ENCODE peak calls at places on chromosome 13, in four cellular contexts. W, M, B and H are unnamed samples.

GRCh38 chr13:72390909-72391308 is 336.5 kb downstream of the MZT1 start:
- DNase-seq in B (no peak), M (peak), W (no peak), H (no peak)

GRCh38 chr13:45198041-45198440 is 2.8 kb downstream of the KCTD4 start:
- DNase-seq in W (no peak), B (no peak), M (no peak), H (no peak)

GRCh38 chr13:114149774-114150740 is 17.6 kb upstream of the RASA3 start:
- DNase-seq in M (no peak), W (no peak), B (no peak), H (no peak)

GRCh38 chr13:27712421-27712820 is 79.9 kb upstream of the GSX1 start:
- DNase-seq in M (peak), B (no peak), W (peak), H (no peak)

GRCh38 chr13:50319603-50320296 is 304.5 kb downstream of the KCNRG start:
- DNase-seq in M (peak), W (no peak), B (no peak), H (no peak)

GRCh38 chr13:72565893-72566292 is 161.5 kb downstream of the MZT1 start:
- DNase-seq in W (peak), B (no peak), M (peak), H (no peak)

GRCh38 chr13:47858678-47859050 is 142.4 kb downstream of the SUCLA2 start:
- DNase-seq in M (no peak), B (no peak), W (no peak), H (no peak)

GRCh38 chr13:114070098-114070799 is 62.2 kb downstream of the RASA3 start:
- DNase-seq in W (no peak), M (no peak), B (no peak), H (no peak)

GRCh38 chr13:106357198-106357597 is 178.3 kb downstream of the EFNB2 start:
- DNase-seq in W (no peak), B (no peak), M (no peak), H (no peak)

GRCh38 chr13:71218960-71219359 is 648.0 kb downstream of the DACH1 start:
- DNase-seq in M (peak), B (no peak), W (peak), H (no peak)

GRCh38 chr13:64007334-64007733 is 2591.7 kb upstream of the PCDH20 start:
- DNase-seq in M (no peak), W (no peak), B (no peak), H (no peak)

GRCh38 chr13:26227396-26227971 is 5.4 kb upstream of the RNF6 start:
- DNase-seq in W (no peak), M (no peak), B (no peak), H (no peak)

GRCh38 chr13:20689291-20689690 is 14.2 kb upstream of the IL17D start:
- DNase-seq in M (no peak), B (no peak), W (no peak), H (no peak)

GRCh38 chr13:53138369-53139036 is 109.9 kb downstream of the OLFM4 start:
- DNase-seq in B (no peak), W (no peak), M (no peak), H (no peak)

GRCh38 chr13:20559659-20560356 is 7.1 kb upstream of the IFT88 start:
- DNase-seq in M (no peak), B (no peak), W (no peak), H (no peak)

GRCh38 chr13:109166807-109167206 is 537.4 kb downstream of the MYO16 start:
- DNase-seq in W (no peak), B (no peak), M (no peak), H (no peak)

GRCh38 chr13:84812078-84812477 is 929.8 kb upstream of the SLITRK1 start:
- DNase-seq in W (no peak), B (no peak), M (no peak), H (no peak)

GRCh38 chr13:44293908-44294735 is 79.5 kb upstream of the SERP2 start:
- DNase-seq in M (no peak), B (no peak), W (no peak), H (no peak)

GRCh38 chr13:27199691-27200090 is 28.1 kb upstream of the USP12 start:
- DNase-seq in M (no peak), W (no peak), B (no peak), H (no peak)

GRCh38 chr13:50081899-50082425 is 66.7 kb downstream of the KCNRG start:
- DNase-seq in M (peak), W (peak), B (peak), H (peak)

GRCh38 chr13:76473552-76474134 is 412.6 kb downstream of the KCTD12 start:
- DNase-seq in W (peak), B (peak), M (peak), H (peak)

GRCh38 chr13:107721436-107721835 is 493.9 kb downstream of the LIG4 start:
- DNase-seq in M (no peak), B (no peak), W (peak), H (no peak)

GRCh38 chr13:26619321-26619720 is 61.8 kb downstream of the WASF3 start:
- DNase-seq in M (no peak), W (no peak), B (no peak), H (no peak)

GRCh38 chr13:113495494-113496251 is 5.2 kb upstream of the DCUN1D2 start:
- DNase-seq in M (no peak), W (no peak), B (no peak), H (no peak)

GRCh38 chr13:31227870-31228269 is 28.1 kb downstream of the B3GLCT start:
- DNase-seq in M (no peak), W (no peak), B (no peak), H (no peak)

GRCh38 chr13:101307181-101307701 is 109.1 kb downstream of the NALCN start:
- DNase-seq in W (no peak), M (no peak), B (no peak), H (no peak)

GRCh38 chr13:24128962-24129361 is 31.6 kb upstream of the SPATA13 start:
- DNase-seq in M (no peak), B (no peak), W (no peak), H (no peak)

GRCh38 chr13:99435116-99435515 is 66.2 kb upstream of the TM9SF2 start:
- DNase-seq in M (no peak), B (no peak), W (no peak), H (no peak)

GRCh38 chr13:23707674-23708073 is 137.5 kb downstream of the TNFRSF19 start:
- DNase-seq in W (no peak), B (no peak), M (no peak), H (no peak)

GRCh38 chr13:102392810-102393209 is 9.0 kb downstream of the FGF14 start:
- DNase-seq in M (no peak), B (no peak), W (no peak), H (no peak)

GRCh38 chr13:46386996-46387851 is at the start of gene RUBCNL:
- DNase-seq in M (no peak), B (peak), W (peak), H (peak)
- TF ChIP-seq TAF1 in M (no peak), B (no peak), W (no peak), H (no peak)

GRCh38 chr13:38417727-38418126 is 68.1 kb downstream of the UFM1 start:
- DNase-seq in M (peak), W (peak), B (no peak), H (no peak)
- TF ChIP-seq TAF1 in M (no peak), W (no peak), B (no peak), H (no peak)

GRCh38 chr13:79919109-79919508 is 421.8 kb downstream of the SPRY2 start:
- DNase-seq in B (no peak), M (no peak), W (no peak), H (no peak)
- TF ChIP-seq TAF1 in B (no peak), M (no peak), W (no peak), H (no peak)

GRCh38 chr13:37918116-37919100 is 48.8 kb upstream of the TRPC4 start:
- DNase-seq in B (no peak), M (no peak), W (no peak), H (no peak)
- TF ChIP-seq TAF1 in B (no peak), M (no peak), W (no peak), H (no peak)

GRCh38 chr13:77767413-77767812 is 69.9 kb downstream of the SLAIN1 start:
- DNase-seq in M (peak), W (no peak), B (no peak), H (no peak)
- TF ChIP-seq TAF1 in M (no peak), W (no peak), B (no peak), H (no peak)